ENCODE peak calls at places on chromosomes 3 and 15, in seven cellular contexts. R is right atrium auricular region, H is choroid plexus epithelial cell, P is fibroblast of lung, F is GM06990, Y is K562, S is astrocyte of the spinal cord. A is an unnamed sample.

GRCh38 chr3:112376996-112377395 is 44.0 kb downstream of the CD200 start:
- DNase-seq in R (no peak), H (peak), F (no peak), P (peak), S (no peak), Y (no peak), A (peak)

GRCh38 chr15:35506272-35506870 is 39.6 kb downstream of the DPH6 start:
- DNase-seq in P (no peak), S (no peak), Y (no peak), H (no peak), R (no peak), F (no peak), A (no peak)

GRCh38 chr3:195102609-195103467 is 168.1 kb downstream of the XXYLT1 start:
- DNase-seq in Y (peak), R (no peak), S (peak), P (peak), H (peak), F (no peak), A (peak)

GRCh38 chr15:61421470-61421869 is 192.4 kb upstream of the RORA start:
- DNase-seq in Y (no peak), R (no peak), S (no peak), H (no peak), P (no peak), F (no peak), A (no peak)

GRCh38 chr3:141253811-141254210 is 22.2 kb downstream of the PXYLP1 start:
- DNase-seq in P (no peak), H (no peak), F (no peak), R (no peak), Y (no peak), S (no peak), A (no peak)

GRCh38 chr15:74788716-74789151 is 6.9 kb downstream of the CSK start:
- DNase-seq in R (no peak), F (peak), Y (no peak), S (no peak), P (no peak), H (no peak), A (no peak)

GRCh38 chr15:42060797-42061196 is 33.6 kb downstream of the PLA2G4D start:
- DNase-seq in F (no peak), R (no peak), P (no peak), S (no peak), Y (no peak), H (no peak), A (no peak)

GRCh38 chr15:39266882-39267281 is 314.0 kb upstream of the THBS1 start:
- DNase-seq in R (no peak), P (peak), S (no peak), H (no peak), Y (no peak), F (no peak), A (no peak)

GRCh38 chr15:65916041-65916663 is 46.9 kb downstream of the RAB11A start:
- DNase-seq in S (no peak), Y (no peak), F (no peak), P (no peak), R (no peak), H (no peak), A (no peak)

GRCh38 chr3:158110658-158111018 is 749 bp downstream of the RSRC1 start:
- DNase-seq in R (no peak), P (no peak), S (no peak), F (no peak), H (no peak), Y (no peak), A (no peak)

GRCh38 chr3:158111861-158112260 is 2.0 kb downstream of the RSRC1 start:
- DNase-seq in Y (no peak), F (no peak), H (no peak), R (no peak), P (no peak), S (no peak), A (no peak)

GRCh38 chr3:158108596-158108995 is 1.3 kb upstream of the RSRC1 start:
- DNase-seq in R (no peak), Y (no peak), P (no peak), H (no peak), F (no peak), S (no peak), A (no peak)

GRCh38 chr3:158109295-158109803 is 540 bp upstream of the RSRC1 start:
- DNase-seq in Y (peak), H (no peak), S (no peak), P (no peak), F (no peak), R (no peak), A (no peak)

GRCh38 chr3:158109804-158110657 is at the start of gene RSRC1:
- DNase-seq in H (peak), P (peak), F (peak), Y (peak), S (peak), R (peak), A (peak)
- TF ChIP-seq CTCF in H (no peak), P (no peak), F (no peak), Y (no peak), S (no peak), R (peak), A (no peak)

GRCh38 chr3:106609666-106610301 is 741.0 kb upstream of the CBLB start:
- DNase-seq in P (peak), R (peak), H (peak), Y (peak), F (peak), S (peak), A (peak)
- H3K4me3 ChIP-seq in P (no peak), R (no peak), H (no peak), Y (no peak), F (no peak), S (no peak), A (no peak)

GRCh38 chr15:55993804-55994539 is 560 bp upstream of the NEDD4 start:
- DNase-seq in S (peak), R (peak), Y (peak), F (no peak), P (peak), H (peak), A (peak)
- TF ChIP-seq CTCF in S (peak), R (peak), Y (no peak), F (no peak), P (peak), H (peak), A (no peak)

GRCh38 chr3:158652463-158652862 is 8.1 kb downstream of the GFM1 start:
- DNase-seq in H (no peak), F (no peak), Y (no peak), P (no peak), R (no peak), S (no peak), A (no peak)

GRCh38 chr3:158649791-158650190 is 5.5 kb downstream of the GFM1 start:
- DNase-seq in Y (no peak), F (no peak), P (no peak), S (no peak), H (no peak), R (no peak), A (no peak)

DNA sequence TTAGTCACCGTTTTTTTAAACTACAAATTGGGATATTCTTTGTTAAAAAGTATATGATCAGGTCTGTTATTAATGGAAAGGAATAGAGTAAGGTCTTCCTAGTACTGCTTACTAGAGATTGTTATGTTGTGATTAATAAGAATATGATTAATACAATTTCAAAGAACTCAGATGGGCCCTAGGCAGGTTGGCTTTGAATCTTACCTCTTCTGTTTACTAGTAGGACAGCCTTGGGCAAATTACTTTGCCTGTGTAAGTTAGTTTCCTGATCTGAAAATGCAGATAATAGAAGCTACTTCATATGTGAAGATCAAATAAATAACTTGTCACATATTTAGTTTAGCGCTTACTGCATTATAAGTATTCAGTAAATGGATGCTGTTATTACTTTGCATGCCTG is 6.9 kb downstream of the GFM1 start:
- DNase-seq in Y (no peak), R (no peak), S (no peak), P (no peak), F (no peak), H (no peak), A (no peak)
- H3K4me3 ChIP-seq in Y (no peak), R (no peak), S (no peak), P (no peak), F (no peak), H (no peak), A (no peak)

GRCh38 chr15:96367436-96368200 is 37.1 kb downstream of the NR2F2 start:
- DNase-seq in R (no peak), H (no peak), P (no peak), S (no peak), F (no peak), Y (no peak), A (no peak)
- TF ChIP-seq CTCF in R (no peak), H (no peak), P (no peak), S (no peak), F (no peak), Y (no peak), A (no peak)

GRCh38 chr3:53269888-53270880 is 14.4 kb upstream of the TKT start:
- DNase-seq in Y (peak), R (peak), S (peak), F (peak), H (peak), P (peak), A (peak)
- H3K4me3 ChIP-seq in Y (peak), R (no peak), S (no peak), F (no peak), H (no peak), P (no peak), A (no peak)

GRCh38 chr15:29139540-29140459 is 129.8 kb downstream of the NSMCE3 start:
- DNase-seq in S (peak), H (peak), R (no peak), P (no peak), F (peak), Y (peak), A (peak)
- TF ChIP-seq CTCF in S (peak), H (peak), R (peak), P (peak), F (peak), Y (peak), A (peak)

DNA sequence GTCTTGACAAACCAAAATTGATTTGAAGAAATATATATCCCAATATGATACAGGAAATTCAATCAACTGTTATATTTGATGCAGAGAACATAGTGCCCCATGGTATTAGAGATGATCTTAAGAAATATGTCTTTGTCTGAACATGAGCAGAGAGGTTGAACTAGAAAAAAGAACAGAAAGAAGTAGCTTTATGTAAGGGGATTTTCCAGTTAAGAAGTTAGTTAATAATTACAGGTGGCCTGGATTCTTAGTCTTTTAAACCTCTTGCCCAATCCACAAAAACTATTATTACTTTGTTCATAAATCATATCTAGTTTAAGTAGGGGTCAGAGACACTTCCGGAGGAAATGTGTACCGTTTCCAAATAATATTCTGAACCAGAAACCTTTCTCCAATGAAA is 1186.7 kb upstream of the EPHA6 start:
- DNase-seq in S (no peak), R (no peak), P (no peak), H (no peak), F (no peak), Y (no peak), A (no peak)
- H3K4me3 ChIP-seq in S (no peak), R (no peak), P (no peak), H (no peak), F (no peak), Y (no peak), A (no peak)